ENCODE peak calls at places on chromosomes 1 and 21, in four cellular contexts. W is EL, H is HAP-1, I is fibroblast of lung. M is an unnamed sample.

GRCh38 chr1:157994081-157994581 is 686 bp downstream of the KIRREL1 start:
- DNase-seq in W (no peak), H (peak), I (no peak), M (no peak)

GRCh38 chr1:52070704-52071103 is 14.6 kb downstream of the BTF3L4 start:
- DNase-seq in W (no peak), H (no peak), I (no peak), M (no peak)

GRCh38 chr1:204223129-204223860 is 9.5 kb upstream of the GOLT1A start:
- DNase-seq in W (no peak), H (no peak), I (no peak), M (no peak)

GRCh38 chr1:225448146-225448805 is 20.4 kb upstream of the LBR start:
- DNase-seq in W (no peak), H (no peak), I (no peak), M (no peak)

GRCh38 chr1:147169171-147169570 is 3.1 kb downstream of the PRKAB2 start:
- DNase-seq in W (no peak), H (no peak), I (peak), M (no peak)

GRCh38 chr1:218284377-218284916 is 646 bp upstream of the RRP15 start:
- DNase-seq in W (no peak), H (no peak), I (no peak), M (no peak)

GRCh38 chr1:92030701-92031107 is 919 bp downstream of the EPHX4 start:
- DNase-seq in W (peak), H (no peak), I (peak), M (no peak)

GRCh38 chr1:223245983-223246382 is 102.9 kb upstream of the TLR5 start:
- DNase-seq in W (no peak), H (no peak), I (no peak), M (no peak)

GRCh38 chr21:36548866-36549265 is 68.9 kb upstream of the CLDN14 start:
- DNase-seq in W (no peak), H (no peak), I (no peak), M (no peak)

GRCh38 chr1:161721738-161722343 is 497 bp downstream of the FCRLB start:
- DNase-seq in W (peak), H (no peak), I (peak), M (no peak)

GRCh38 chr1:181112071-181112929 is 23.8 kb downstream of the IER5 start:
- DNase-seq in W (peak), H (no peak), I (peak), M (no peak)

GRCh38 chr1:99557556-99558256 is 88.2 kb upstream of the PALMD start:
- DNase-seq in W (peak), H (no peak), I (peak), M (no peak)

GRCh38 chr21:42665484-42665883 is 12.1 kb downstream of the PDE9A start:
- DNase-seq in W (no peak), H (no peak), I (no peak), M (no peak)

GRCh38 chr1:107936498-107937481 is 28.2 kb downstream of the VAV3 start:
- DNase-seq in W (peak), H (no peak), I (peak), M (peak)

GRCh38 chr1:18182518-18183160 is 75.0 kb downstream of the IGSF21 start:
- DNase-seq in W (peak), H (no peak), I (no peak), M (no peak)

GRCh38 chr1:85198864-85199263 is 2.0 kb downstream of the SYDE2 start:
- DNase-seq in W (no peak), H (no peak), I (no peak), M (no peak)

GRCh38 chr1:112638109-112638426 is 18.4 kb downstream of the CAPZA1 start:
- DNase-seq in W (peak), H (no peak), I (no peak), M (no peak)

GRCh38 chr21:43190544-43191340 is 21.9 kb downstream of the CRYAA start:
- DNase-seq in W (no peak), H (no peak), I (no peak), M (no peak)

GRCh38 chr1:39940253-39940652 is 14.7 kb upstream of the MFSD2A start:
- DNase-seq in W (no peak), H (no peak), I (no peak), M (no peak)

GRCh38 chr1:166261511-166261910 is 94.7 kb upstream of the FAM78B start:
- DNase-seq in W (no peak), H (no peak), I (no peak), M (no peak)

GRCh38 chr1:116332461-116332860 is 40.6 kb upstream of the ATP1A1 start:
- DNase-seq in W (no peak), H (no peak), I (no peak), M (no peak)

GRCh38 chr1:166947398-166948043 is 27.8 kb downstream of the ILDR2 start:
- DNase-seq in W (peak), H (peak), I (peak), M (no peak)

GRCh38 chr1:62070384-62071011 is 124.2 kb upstream of the L1TD1 start:
- DNase-seq in W (peak), H (peak), I (no peak), M (no peak)

GRCh38 chr1:231694081-231694443 is 67.5 kb downstream of the DISC1 start:
- DNase-seq in W (no peak), H (no peak), I (no peak), M (no peak)

GRCh38 chr1:205998457-205999241 is 4.5 kb downstream of the RAB7B start:
- DNase-seq in W (no peak), H (peak), I (no peak), M (no peak)

GRCh38 chr1:21524686-21525339 is 15.6 kb downstream of the ALPL start:
- DNase-seq in W (no peak), H (no peak), I (no peak), M (no peak)

GRCh38 chr1:236030572-236030971 is 34.3 kb downstream of the NID1 start:
- DNase-seq in W (no peak), H (no peak), I (no peak), M (no peak)

GRCh38 chr1:181149326-181150000 is 61.0 kb downstream of the IER5 start:
- DNase-seq in W (no peak), H (no peak), I (no peak), M (no peak)